ENCODE peak calls at places on chromosomes 7 and 10, in ten cellular contexts. D is hepatocyte, Q is tibial artery, T is endodermal cell, L is HepG2, A is epithelial cell of esophagus, G is HFF-Myc, C is dorsolateral prefrontal cortex, U is heart left ventricle, J is IMR-90. Y is an unnamed sample.

GRCh38 chr10:49263591-49263990 is 35.4 kb upstream of the C10orf71 start:
- DNase-seq in C (no peak), A (no peak), T (no peak), D (no peak), G (no peak), J (no peak), Q (no peak), L (no peak), U (no peak), Y (no peak)

GRCh38 chr7:79828866-79829265 is 305.8 kb upstream of the GNAI1 start:
- DNase-seq in L (no peak), G (no peak), U (no peak), A (no peak), C (no peak), D (no peak), T (no peak), J (peak; percentile 55), Q (no peak), Y (no peak)

GRCh38 chr10:117165557-117166419 is 27.7 kb upstream of the VAX1 start:
- DNase-seq in J (peak; percentile 33), C (peak; percentile 54), Q (no peak), U (no peak), L (no peak), A (peak; percentile 60), T (peak; percentile 95), D (peak; percentile 78), G (no peak), Y (no peak)

GRCh38 chr10:85527610-85528317 is 838.8 kb downstream of the GRID1 start:
- DNase-seq in G (no peak), U (no peak), J (no peak), L (no peak), D (no peak), Q (no peak), A (peak; percentile 94), C (no peak), T (no peak), Y (no peak)

GRCh38 chr10:104128214-104128613 is 6.2 kb downstream of the SFR1 start:
- DNase-seq in J (peak; percentile 41), A (peak; percentile 60), T (no peak), L (no peak), D (no peak), U (no peak), G (no peak), C (no peak), Q (no peak), Y (no peak)

GRCh38 chr10:50469288-50469687 is 154.5 kb downstream of the SGMS1 start:
- DNase-seq in Q (no peak), U (no peak), L (no peak), A (peak; percentile 20), D (no peak), C (no peak), T (no peak), J (peak; percentile 55), G (no peak), Y (peak; percentile 20)

GRCh38 chr10:124667425-124668130 is 76.6 kb downstream of the FAM53B start:
- DNase-seq in A (no peak), C (no peak), L (no peak), G (no peak), U (peak; percentile 20), J (no peak), D (no peak), Q (no peak), T (no peak), Y (no peak)

GRCh38 chr7:105623378-105623777 is 42.1 kb upstream of the EFCAB10 start:
- DNase-seq in U (no peak), L (no peak), D (no peak), Q (no peak), G (no peak), J (no peak), A (no peak), T (no peak), C (no peak), Y (no peak)

GRCh38 chr7:139914306-139914747 is 85.3 kb downstream of the TBXAS1 start:
- DNase-seq in L (no peak), D (no peak), U (no peak), T (no peak), G (no peak), A (peak; percentile 14), J (peak; percentile 77), Q (no peak), C (no peak), Y (no peak)

GRCh38 chr10:11345224-11346054 is 266.0 kb downstream of the USP6NL start:
- DNase-seq in T (peak; percentile 82), U (no peak), D (peak; percentile 55), G (no peak), C (no peak), Q (no peak), L (peak; percentile 4), A (peak; percentile 87), J (no peak), Y (no peak)

DNA sequence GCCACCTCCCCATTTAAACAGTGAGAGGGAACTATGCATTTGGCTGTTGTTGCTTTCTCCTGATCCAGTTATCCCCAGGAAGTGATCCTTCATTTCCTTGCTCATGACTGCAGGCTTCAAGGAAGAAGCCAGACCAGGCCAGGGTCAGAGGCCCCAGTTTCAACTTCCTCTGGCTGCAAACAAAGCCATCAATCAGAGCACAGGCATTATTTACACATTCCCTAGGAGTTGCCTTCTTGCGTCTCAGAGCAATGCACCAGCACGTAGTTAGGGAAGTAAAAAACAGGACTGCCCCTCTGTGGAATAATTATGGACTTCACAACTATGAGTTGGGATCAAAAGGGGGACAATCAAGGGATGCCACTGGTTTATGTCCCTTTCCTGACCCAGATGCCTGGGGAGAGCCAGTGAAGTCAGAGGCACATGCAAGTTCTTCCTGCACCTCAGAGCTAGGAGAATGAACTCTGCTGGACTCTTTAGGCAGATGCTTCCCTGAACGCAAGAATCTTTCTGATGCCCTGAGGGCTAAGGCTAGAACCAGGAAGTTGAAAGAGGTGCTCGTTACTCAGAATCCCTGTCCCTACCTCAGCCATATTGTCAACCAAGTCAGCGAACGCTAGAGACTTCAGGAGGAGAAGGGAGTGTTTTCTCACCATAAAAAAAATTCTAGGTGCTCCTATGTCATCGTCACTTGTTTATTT is 359.1 kb downstream of the PRPF18 start:
- DNase-seq in A (peak; percentile 26), T (peak; percentile 57), D (peak; percentile 14), J (peak; percentile 63), Q (no peak), G (no peak), U (no peak), C (no peak), L (no peak), Y (no peak)
- TF ChIP-seq CTCF in A (no peak), T (no peak), D (no peak), J (no peak), Q (no peak), G (no peak), U (peak; percentile 17), C (no peak), L (no peak), Y (no peak)

DNA sequence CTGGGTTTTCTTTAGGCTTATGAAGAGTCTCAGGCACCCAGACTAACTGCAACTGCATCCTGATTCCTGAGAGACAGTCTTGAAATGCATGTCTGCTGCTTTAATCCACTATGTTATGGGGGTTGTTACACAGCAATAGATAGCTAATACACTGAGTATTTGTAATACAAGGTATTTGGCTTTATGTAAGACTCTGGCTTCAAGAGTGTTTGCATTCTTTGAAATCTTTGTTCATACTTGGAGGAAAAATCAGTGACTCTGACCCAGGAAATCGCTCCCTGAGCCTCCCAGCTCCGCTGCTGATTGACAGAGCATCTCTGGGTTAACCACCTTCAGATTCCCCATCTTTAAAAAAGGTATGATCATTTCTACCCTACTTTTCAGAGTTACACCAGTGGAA is 133.9 kb downstream of the MTPAP start:
- DNase-seq in G (no peak), L (no peak), U (no peak), T (no peak), A (no peak), Q (no peak), C (no peak), D (no peak), J (peak; percentile 28), Y (no peak)
- H3K4me3 ChIP-seq in G (no peak overlapping the region), L (no peak overlapping the region), U (no peak overlapping the region), T (no peak overlapping the region), A (no peak overlapping the region), Q (no peak overlapping the region), C (no peak overlapping the region), D (no peak overlapping the region), J (no peak overlapping the region), Y (no peak overlapping the region)

GRCh38 chr7:151399305-151399601 is 10.6 kb downstream of the WDR86 start:
- DNase-seq in U (no peak), Q (no peak), T (no peak), A (no peak), L (no peak), D (no peak), J (no peak), C (no peak), G (no peak), Y (no peak)

GRCh38 chr7:151399906-151400305 is 9.9 kb downstream of the WDR86 start:
- DNase-seq in J (no peak), G (no peak), L (no peak), Q (no peak), D (no peak), U (no peak), C (no peak), T (no peak), A (no peak), Y (no peak)

GRCh38 chr7:151402029-151402835 is 7.6 kb downstream of the WDR86 start:
- DNase-seq in D (no peak), L (no peak), T (peak; percentile 41), C (no peak), G (no peak), A (peak; percentile 30), U (no peak), Q (no peak), J (no peak), Y (no peak)

GRCh38 chr7:151398446-151399304 is 11.2 kb downstream of the WDR86 start:
- DNase-seq in J (no peak), D (no peak), A (no peak), G (no peak), Q (no peak), U (no peak), L (no peak), T (no peak), C (no peak), Y (no peak)

GRCh38 chr7:151400626-151401315 is 9.1 kb downstream of the WDR86 start:
- DNase-seq in G (no peak), L (no peak), T (peak; percentile 33), A (no peak), U (no peak), D (no peak), Q (no peak), J (no peak), C (no peak), Y (no peak)
- TF ChIP-seq CTCF in G (no peak), L (no peak), T (no peak), A (no peak), U (no peak), D (no peak), Q (no peak), J (no peak), C (no peak), Y (no peak)

DNA sequence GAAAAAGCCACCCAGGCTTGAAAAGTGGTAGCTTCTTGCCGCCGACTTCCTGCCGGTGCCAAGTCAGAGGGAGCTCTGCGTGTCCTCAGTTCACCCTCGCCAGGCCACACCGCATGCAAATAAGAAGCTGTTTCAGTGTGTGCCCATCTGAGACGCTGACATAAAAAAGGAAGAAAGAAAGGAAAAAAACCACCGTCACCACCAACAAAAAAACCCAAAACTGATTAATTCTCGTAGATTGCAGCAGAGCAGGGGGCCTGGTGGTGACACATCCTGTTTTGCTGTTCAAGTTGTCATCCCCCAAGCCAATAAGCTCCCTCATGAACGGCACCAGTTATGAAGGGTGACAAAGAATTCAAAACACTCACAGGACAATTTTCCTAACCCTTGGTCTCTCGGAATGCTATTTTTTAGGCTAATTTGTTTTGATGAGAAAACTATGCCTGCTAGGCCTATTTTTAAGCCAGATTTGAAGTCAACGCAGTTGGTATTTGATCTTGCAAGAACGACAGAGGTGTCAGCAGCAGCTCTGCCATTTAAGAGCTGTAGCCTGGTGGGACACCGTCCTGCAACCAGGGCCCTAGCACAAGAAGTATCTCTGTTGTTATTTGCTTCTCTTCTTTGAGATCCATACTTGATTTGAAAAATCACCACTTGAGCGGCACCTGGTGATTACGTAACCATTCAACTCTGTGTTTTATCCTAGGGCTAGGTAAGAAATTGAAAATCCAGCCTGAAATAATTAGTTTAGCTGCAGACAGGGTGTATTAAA is 145.5 kb downstream of the PFKFB3 start:
- DNase-seq in U (peak; percentile 47), J (no peak), L (no peak), D (no peak), Q (peak; percentile 60), C (peak; percentile 51), T (peak; percentile 57), A (no peak), G (no peak), Y (peak; percentile 20)
- H3K4me3 ChIP-seq in U (no peak overlapping the region), J (no peak overlapping the region), L (no peak overlapping the region), D (no peak overlapping the region), Q (no peak overlapping the region), C (no peak overlapping the region), T (no peak overlapping the region), A (no peak overlapping the region), G (no peak overlapping the region), Y (no peak overlapping the region)

Y was measured in BJ.